ENCODE peak calls at places on chromosomes 7 and 10, in four cellular contexts. L is psoas muscle, Q is body of pancreas, D is stomach. R is an unnamed sample.

GRCh38 chr10:122368502-122369254 is 5.8 kb upstream of the PLEKHA1 start:
- DNase-seq in D (no peak), Q (no peak), L (no peak), R (peak; percentile 43)

GRCh38 chr7:954330-955238 is at the start of gene ADAP1:
- DNase-seq in L (peak; percentile 51), D (peak; percentile 66), Q (no peak), R (peak; percentile 90)

GRCh38 chr10:92914478-92915066 is 66.3 kb downstream of the EXOC6 start:
- DNase-seq in L (peak; percentile 12), D (peak; percentile 42), Q (peak; percentile 45), R (peak; percentile 13)

GRCh38 chr10:79340646-79341244 is 6.5 kb upstream of the PPIF start:
- DNase-seq in L (no peak), Q (no peak), D (no peak), R (no peak)

GRCh38 chr7:65448824-65449504 is 75.3 kb downstream of the ZNF92 start:
- DNase-seq in D (no peak), L (no peak), Q (no peak), R (no peak)

GRCh38 chr7:2886900-2887299 is 42.8 kb upstream of the GNA12 start:
- DNase-seq in L (no peak), Q (peak; percentile 49), D (peak; percentile 44), R (peak; percentile 92)

GRCh38 chr10:17838080-17838634 is 29.0 kb downstream of the MRC1 start:
- DNase-seq in L (no peak), Q (no peak), D (no peak), R (no peak)

GRCh38 chr10:44716470-44716869 is 194.7 kb upstream of the TMEM72 start:
- DNase-seq in L (no peak), Q (no peak), D (no peak), R (no peak)

GRCh38 chr10:102065561-102066420 is 642 bp downstream of the HPS6 start:
- DNase-seq in Q (peak; percentile 36), D (peak; percentile 34), L (peak; percentile 28), R (peak; percentile 89)

DNA sequence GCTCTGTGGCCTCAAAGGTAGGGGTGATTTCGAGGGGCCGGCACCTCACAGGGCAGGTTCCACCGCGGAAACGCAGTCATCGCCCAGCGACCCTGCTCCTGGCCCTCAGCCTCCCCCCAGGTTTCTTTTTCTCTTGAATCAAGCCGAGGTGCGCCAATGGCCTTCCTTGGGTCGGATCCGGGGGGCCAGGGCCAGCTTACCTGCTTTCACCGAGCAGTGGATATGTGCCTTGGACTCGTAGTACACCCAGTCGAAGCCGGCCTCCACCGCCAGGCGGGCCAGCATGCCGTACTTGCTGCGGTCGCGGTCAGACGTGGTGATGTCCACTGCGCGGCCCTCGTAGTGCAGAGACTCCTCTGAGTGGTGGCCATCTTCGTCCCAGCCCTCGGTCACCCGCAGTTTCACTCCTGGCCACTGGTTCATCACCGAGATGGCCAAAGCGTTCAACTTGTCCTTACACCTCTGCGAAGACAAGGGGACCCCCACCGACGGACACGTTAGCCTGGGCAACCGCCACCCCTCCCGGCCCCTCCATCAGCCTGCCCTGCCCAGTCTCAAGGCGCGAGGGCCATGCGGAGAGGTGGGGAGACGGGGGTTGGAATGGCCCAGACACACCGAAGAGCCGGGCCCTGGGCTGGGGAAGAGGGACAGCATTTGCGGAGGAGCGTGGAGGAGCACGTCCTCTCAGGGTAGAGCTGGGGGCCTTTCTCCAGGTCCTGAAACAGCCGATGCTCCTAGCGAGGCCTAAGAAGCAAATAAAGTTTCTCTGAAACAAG is 6.0 kb downstream of the SHH start:
- DNase-seq in D (no peak), L (no peak), Q (no peak), R (peak; percentile 74)
- H3K4me3 ChIP-seq in D (peak overlapping the region; percentile 43), L (peak overlapping the region; percentile 58), Q (no peak overlapping the region), R (peak overlapping the region; percentile 30)

GRCh38 chr7:69912141-69912540 is 313.9 kb downstream of the AUTS2 start:
- DNase-seq in D (no peak), Q (no peak), L (no peak), R (no peak)
- H3K27me3 ChIP-seq in D (no peaks in the 10 kb centered on the region), Q (no peaks in the 10 kb centered on the region), L (no peaks in the 10 kb centered on the region), R (no peaks in the 10 kb centered on the region)

GRCh38 chr10:95243318-95243617 is 47.5 kb downstream of the PDLIM1 start:
- DNase-seq in D (no peak), L (no peak), Q (no peak), R (no peak)
- H3K36me3 ChIP-seq in D (peaks cover 21% of the 10 kb centered on the region), L (no peaks in the 10 kb centered on the region), Q (no peaks in the 10 kb centered on the region), R (peaks cover 22% of the 10 kb centered on the region)

DNA sequence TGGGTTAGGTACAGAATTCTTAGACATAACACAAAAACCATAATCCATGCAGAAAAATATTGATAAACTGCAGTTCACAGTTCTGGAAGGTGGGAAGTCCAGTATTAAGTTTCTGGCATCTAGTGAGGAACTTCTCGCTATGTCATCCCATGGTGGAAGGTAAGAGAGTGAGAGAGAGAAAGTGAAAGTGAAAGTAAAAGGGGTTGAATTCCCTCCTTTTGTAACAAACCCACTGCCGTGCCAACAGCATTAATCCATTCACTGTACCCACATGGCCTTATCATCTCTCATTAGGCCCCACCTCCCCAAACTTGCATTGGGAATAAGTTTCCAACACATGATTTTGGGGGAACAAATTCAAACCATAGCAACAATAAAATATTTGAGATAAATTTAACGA is 17.1 kb downstream of the ZNF485 start:
- DNase-seq in D (no peak), Q (no peak), L (no peak), R (no peak)
- H3K4me3 ChIP-seq in D (peak overlapping the region; percentile 6), Q (no peak overlapping the region), L (peak overlapping the region; percentile 41), R (no peak overlapping the region)

DNA sequence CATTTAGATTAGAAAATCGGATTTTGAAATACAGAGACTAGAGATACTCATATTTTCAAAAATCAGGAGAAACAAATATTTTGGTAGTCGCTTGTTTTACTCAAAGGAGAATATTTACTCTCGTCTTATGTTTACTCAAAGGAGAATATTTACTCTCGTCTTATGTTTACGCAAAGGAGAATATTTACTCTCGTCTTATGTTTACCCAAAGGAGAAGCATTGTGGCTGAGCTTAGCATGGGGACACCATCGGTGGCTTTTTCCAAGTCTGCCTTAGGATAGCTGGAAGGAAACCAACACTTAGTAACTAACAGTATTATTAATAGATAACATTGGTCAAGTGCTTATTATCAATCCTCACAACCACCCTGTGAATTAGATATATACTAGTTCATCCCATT is 71.8 kb downstream of the SNX10 start:
- DNase-seq in D (no peak), Q (no peak), L (no peak), R (no peak)
- H3K27me3 ChIP-seq in D (no peaks in the 10 kb centered on the region), Q (no peaks in the 10 kb centered on the region), L (no peaks in the 10 kb centered on the region), R (no peaks in the 10 kb centered on the region)

GRCh38 chr10:7370511-7370910 is 40.3 kb downstream of the SFMBT2 start:
- DNase-seq in Q (no peak), L (no peak), D (no peak), R (no peak)

GRCh38 chr10:7372504-7372903 is 38.3 kb downstream of the SFMBT2 start:
- DNase-seq in D (no peak), L (no peak), Q (no peak), R (no peak)

GRCh38 chr10:7374795-7375194 is 36.0 kb downstream of the SFMBT2 start:
- DNase-seq in D (no peak), L (no peak), Q (no peak), R (no peak)

GRCh38 chr10:7377614-7378248 is 33.1 kb downstream of the SFMBT2 start:
- DNase-seq in L (no peak), Q (no peak), D (no peak), R (no peak)

GRCh38 chr10:7373039-7373438 is 37.8 kb downstream of the SFMBT2 start:
- DNase-seq in Q (no peak), L (no peak), D (no peak), R (no peak)
- H3K36me3 ChIP-seq in Q (no peaks in the 10 kb centered on the region), L (no peaks in the 10 kb centered on the region), D (no peaks in the 10 kb centered on the region), R (no peaks in the 10 kb centered on the region)

DNA sequence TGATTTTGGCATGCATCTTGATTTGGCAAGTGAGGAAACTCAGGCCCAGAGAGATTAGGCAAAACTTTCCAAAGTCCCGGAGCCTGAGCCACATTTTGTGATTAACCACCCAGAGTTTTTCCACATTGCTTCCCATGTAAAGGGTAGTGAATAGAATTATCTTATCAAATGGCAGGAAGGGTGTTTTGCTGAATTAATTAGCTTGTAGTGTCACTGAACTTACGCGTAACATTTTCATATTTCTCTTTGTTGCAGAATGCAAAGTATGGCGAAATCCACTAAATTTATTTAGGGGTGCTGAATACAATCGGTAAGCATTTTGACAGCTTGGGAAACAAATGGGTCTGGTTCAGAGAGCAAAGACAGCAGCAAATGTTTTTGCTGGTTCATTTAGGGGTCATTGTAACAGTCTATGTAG is 176.2 kb downstream of the ST7 start:
- DNase-seq in D (no peak), L (no peak), Q (no peak), R (no peak)
- H3K4me3 ChIP-seq in D (no peak overlapping the region), L (no peak overlapping the region), Q (no peak overlapping the region), R (no peak overlapping the region)

GRCh38 chr7:50557114-50557513 is 8.1 kb downstream of the DDC start:
- DNase-seq in D (no peak), Q (no peak), L (no peak), R (no peak)

GRCh38 chr7:50555594-50556140 is 9.5 kb downstream of the DDC start:
- DNase-seq in L (no peak), D (no peak), Q (no peak), R (no peak)

GRCh38 chr7:50556247-50556976 is 8.8 kb downstream of the DDC start:
- DNase-seq in D (no peak), L (no peak), Q (no peak), R (no peak)

GRCh38 chr7:50560865-50561351 is 4.3 kb downstream of the DDC start:
- DNase-seq in L (no peak), Q (no peak), D (no peak), R (no peak)

GRCh38 chr7:50558380-50559051 is 6.7 kb downstream of the DDC start:
- DNase-seq in D (no peak), Q (no peak), L (no peak), R (no peak)
- H3K27me3 ChIP-seq in D (no peaks in the 10 kb centered on the region), Q (no peaks in the 10 kb centered on the region), L (no peaks in the 10 kb centered on the region), R (no peaks in the 10 kb centered on the region)

DNA sequence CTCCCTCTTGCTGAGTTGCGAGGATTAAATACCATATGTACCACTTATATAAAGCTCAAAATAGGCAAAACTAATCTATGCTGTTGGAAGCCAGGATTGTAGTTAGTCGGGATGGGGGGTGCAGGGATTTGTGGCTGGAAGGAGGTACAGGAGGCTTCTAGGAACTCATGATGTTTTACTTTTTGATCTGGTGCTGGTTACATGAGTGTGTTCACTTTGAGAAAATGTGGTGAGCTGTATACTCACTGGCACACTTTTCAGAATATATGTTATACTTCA is 106.7 kb downstream of the SLIT1 start:
- DNase-seq in Q (no peak), D (no peak), L (no peak), R (no peak)
- H3K36me3 ChIP-seq in Q (no peaks in the 10 kb centered on the region), D (no peaks in the 10 kb centered on the region), L (no peaks in the 10 kb centered on the region), R (no peaks in the 10 kb centered on the region)

GRCh38 chr10:132422169-132422691 is 25.2 kb downstream of the PWWP2B start:
- DNase-seq in Q (no peak), L (no peak), D (no peak), R (peak; percentile 62)
- H3K4me3 ChIP-seq in Q (no peak overlapping the region), L (no peak overlapping the region), D (no peak overlapping the region), R (no peak overlapping the region)